ENCODE peak calls at places on chromosomes 13 and 19, in four cellular contexts. One of them, this sample, is unnamed. For H3K4me1, the result is how much of the 10 kb centered on the place peaks cover.

GRCh38 chr19:5338661-5339469 is 1.7 kb downstream of the PTPRS start:
- DNase-seq in tibial artery: no peak
- DNase-seq in foreskin keratinocyte: no peak
- DNase-seq in colonic mucosa: no peak
- DNase-seq in this sample: no peak

GRCh38 chr19:29001922-29002247 is 211.1 kb downstream of the UQCRFS1 start:
- DNase-seq in tibial artery: peak
- DNase-seq in foreskin keratinocyte: no peak
- DNase-seq in colonic mucosa: no peak
- DNase-seq in this sample: no peak

GRCh38 chr19:4456843-4457653 is 546 bp downstream of the UBXN6 start:
- DNase-seq in tibial artery: no peak
- DNase-seq in foreskin keratinocyte: peak
- DNase-seq in colonic mucosa: peak
- DNase-seq in this sample: no peak

GRCh38 chr13:48576448-48576993 is 43.6 kb upstream of the RCBTB2 start:
- DNase-seq in foreskin keratinocyte: no peak
- DNase-seq in tibial artery: no peak
- DNase-seq in colonic mucosa: no peak
- DNase-seq in this sample: no peak

GRCh38 chr19:34274827-34275625 is 20.7 kb downstream of the GARRE1 start:
- DNase-seq in colonic mucosa: no peak
- DNase-seq in foreskin keratinocyte: peak
- DNase-seq in tibial artery: no peak
- DNase-seq in this sample: no peak

GRCh38 chr13:43874512-43875092 is 4.9 kb downstream of the CCDC122 start:
- DNase-seq in colonic mucosa: no peak
- DNase-seq in tibial artery: no peak
- DNase-seq in foreskin keratinocyte: no peak
- DNase-seq in this sample: no peak

GRCh38 chr13:83452292-83452950 is 429.9 kb downstream of the SLITRK1 start:
- DNase-seq in colonic mucosa: no peak
- DNase-seq in tibial artery: no peak
- DNase-seq in foreskin keratinocyte: no peak
- DNase-seq in this sample: no peak

GRCh38 chr19:2469102-2469914 is 6.6 kb upstream of the GADD45B start:
- DNase-seq in tibial artery: no peak
- DNase-seq in foreskin keratinocyte: peak
- DNase-seq in colonic mucosa: no peak
- DNase-seq in this sample: no peak

GRCh38 chr13:44021422-44021821 is 141.7 kb downstream of the LACC1 start:
- DNase-seq in colonic mucosa: no peak
- DNase-seq in foreskin keratinocyte: no peak
- DNase-seq in tibial artery: no peak
- DNase-seq in this sample: no peak

GRCh38 chr19:29715695-29716581 is 877 bp upstream of the C19orf12 start:
- DNase-seq in foreskin keratinocyte: peak
- DNase-seq in tibial artery: no peak
- DNase-seq in colonic mucosa: peak
- DNase-seq in this sample: no peak

GRCh38 chr13:101706651-101707050 is 254.2 kb downstream of the ITGBL1 start:
- DNase-seq in foreskin keratinocyte: peak
- DNase-seq in tibial artery: no peak
- DNase-seq in colonic mucosa: no peak
- DNase-seq in this sample: no peak

GRCh38 chr19:3132971-3133792 is 2.7 kb upstream of the GNA15 start:
- DNase-seq in foreskin keratinocyte: no peak
- DNase-seq in tibial artery: peak
- DNase-seq in colonic mucosa: no peak
- DNase-seq in this sample: no peak

GRCh38 chr19:45402469-45403070 is 2.3 kb downstream of the PPP1R13L start:
- DNase-seq in tibial artery: no peak
- DNase-seq in foreskin keratinocyte: peak
- DNase-seq in colonic mucosa: peak
- DNase-seq in this sample: no peak

GRCh38 chr13:28885191-28885590 is 65.1 kb downstream of the MTUS2 start:
- DNase-seq in colonic mucosa: no peak
- DNase-seq in foreskin keratinocyte: no peak
- DNase-seq in tibial artery: no peak
- DNase-seq in this sample: no peak

GRCh38 chr19:13430790-13431582 is 75.3 kb downstream of the CACNA1A start:
- DNase-seq in foreskin keratinocyte: peak
- DNase-seq in tibial artery: no peak
- DNase-seq in colonic mucosa: peak
- DNase-seq in this sample: no peak

GRCh38 chr13:67736646-67737420 is 506.7 kb upstream of the PCDH9 start:
- DNase-seq in tibial artery: no peak
- DNase-seq in colonic mucosa: peak
- DNase-seq in foreskin keratinocyte: no peak
- DNase-seq in this sample: no peak

GRCh38 chr13:71213252-71213821 is 653.7 kb downstream of the DACH1 start:
- DNase-seq in colonic mucosa: no peak
- DNase-seq in foreskin keratinocyte: no peak
- DNase-seq in tibial artery: no peak
- DNase-seq in this sample: no peak

GRCh38 chr13:71219671-71220070 is 647.3 kb downstream of the DACH1 start:
- DNase-seq in tibial artery: no peak
- DNase-seq in colonic mucosa: no peak
- DNase-seq in foreskin keratinocyte: no peak
- DNase-seq in this sample: no peak

GRCh38 chr13:71217827-71218226 is 649.2 kb downstream of the DACH1 start:
- DNase-seq in colonic mucosa: no peak
- DNase-seq in foreskin keratinocyte: no peak
- DNase-seq in tibial artery: no peak
- DNase-seq in this sample: no peak

GRCh38 chr13:71218960-71219359 is 648.0 kb downstream of the DACH1 start:
- DNase-seq in foreskin keratinocyte: no peak
- DNase-seq in tibial artery: no peak
- DNase-seq in colonic mucosa: no peak
- DNase-seq in this sample: no peak
- TF ChIP-seq CTCF in foreskin keratinocyte: no peak
- TF ChIP-seq CTCF in tibial artery: no peak
- TF ChIP-seq CTCF in colonic mucosa: no peak
- TF ChIP-seq CTCF in this sample: no peak

DNA sequence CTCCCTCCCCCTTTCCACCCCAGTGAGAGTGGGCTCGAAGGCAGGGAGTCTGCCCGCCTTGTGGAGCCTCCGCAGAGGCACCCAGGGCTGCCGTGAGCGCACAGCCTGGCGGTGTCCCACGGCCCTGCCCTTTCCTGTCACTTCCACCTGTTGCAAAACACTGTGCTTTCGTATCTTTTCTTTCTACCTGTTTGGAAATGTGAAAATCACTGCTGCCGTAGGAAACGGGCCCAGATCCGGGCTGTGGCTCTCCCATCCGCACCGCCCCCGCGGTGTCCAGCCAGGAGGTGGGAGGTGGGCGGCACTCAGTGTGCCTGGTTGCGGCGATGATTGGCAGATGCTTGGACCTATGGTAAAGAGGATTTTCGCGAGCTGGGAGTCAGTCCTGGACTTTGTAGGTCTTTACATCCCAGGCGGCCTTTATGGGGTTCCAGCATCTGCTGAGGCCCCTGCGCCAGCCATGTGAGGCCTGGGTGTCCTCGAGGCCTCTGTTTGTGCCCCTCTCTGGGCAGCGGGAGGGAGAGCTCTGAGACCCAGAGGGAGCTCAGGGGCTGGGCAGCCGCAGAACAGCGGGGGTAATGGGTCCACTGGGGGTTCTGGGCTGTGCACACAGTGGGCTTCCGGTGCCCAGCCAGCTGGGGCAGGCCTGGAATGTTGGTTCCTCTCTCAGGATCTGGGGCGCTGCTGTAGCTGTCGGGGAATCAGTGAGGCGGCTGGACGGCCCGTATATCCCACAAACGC is 6.1 kb downstream of the STK11 start:
- DNase-seq in foreskin keratinocyte: no peak
- DNase-seq in tibial artery: no peak
- DNase-seq in colonic mucosa: no peak
- DNase-seq in this sample: no peak
- H3K4me1 ChIP-seq in foreskin keratinocyte: under half
- H3K4me1 ChIP-seq in tibial artery: half or more
- H3K4me1 ChIP-seq in colonic mucosa: under half
- H3K4me1 ChIP-seq in this sample: half or more

DNA sequence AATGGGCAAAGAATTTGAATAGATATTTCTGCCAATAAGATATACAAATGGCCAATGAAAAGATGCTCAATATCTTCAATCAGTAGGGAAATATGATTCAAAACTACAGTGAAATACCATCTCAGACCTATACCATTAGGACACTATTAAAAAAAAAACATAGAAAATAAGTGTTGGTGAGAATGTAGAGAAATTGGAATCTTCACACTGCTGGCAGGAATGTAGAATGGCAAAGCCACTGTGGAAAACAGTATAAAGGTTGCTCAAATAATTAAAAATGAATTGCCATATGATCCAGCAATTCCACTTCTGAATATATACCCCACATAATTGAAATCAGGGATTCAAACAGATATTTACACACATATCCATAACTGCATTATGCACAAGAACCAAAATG is 88.1 kb upstream of the STARD13 start:
- DNase-seq in tibial artery: no peak
- DNase-seq in foreskin keratinocyte: no peak
- DNase-seq in colonic mucosa: no peak
- DNase-seq in this sample: no peak
- TF ChIP-seq CTCF in tibial artery: no peak
- TF ChIP-seq CTCF in foreskin keratinocyte: no peak
- TF ChIP-seq CTCF in colonic mucosa: no peak
- TF ChIP-seq CTCF in this sample: no peak

GRCh38 chr19:58056261-58056660 is 2.8 kb upstream of the ZNF135 start:
- DNase-seq in colonic mucosa: no peak
- DNase-seq in foreskin keratinocyte: no peak
- DNase-seq in tibial artery: no peak
- DNase-seq in this sample: no peak

GRCh38 chr19:58056861-58057260 is 2.2 kb upstream of the ZNF135 start:
- DNase-seq in tibial artery: no peak
- DNase-seq in foreskin keratinocyte: no peak
- DNase-seq in colonic mucosa: no peak
- DNase-seq in this sample: no peak

GRCh38 chr19:58054792-58055482 is 4.1 kb upstream of the ZNF135 start:
- DNase-seq in colonic mucosa: no peak
- DNase-seq in tibial artery: no peak
- DNase-seq in foreskin keratinocyte: no peak
- DNase-seq in this sample: no peak

GRCh38 chr19:58053480-58054156 is 5.5 kb upstream of the ZNF135 start:
- DNase-seq in foreskin keratinocyte: no peak
- DNase-seq in colonic mucosa: no peak
- DNase-seq in tibial artery: no peak
- DNase-seq in this sample: no peak

GRCh38 chr19:58055483-58055874 is 3.6 kb upstream of the ZNF135 start:
- DNase-seq in foreskin keratinocyte: no peak
- DNase-seq in colonic mucosa: no peak
- DNase-seq in tibial artery: no peak
- DNase-seq in this sample: no peak
- H3K4me1 ChIP-seq in foreskin keratinocyte: under half
- H3K4me1 ChIP-seq in colonic mucosa: under half
- H3K4me1 ChIP-seq in tibial artery: under half
- H3K4me1 ChIP-seq in this sample: under half

GRCh38 chr13:91601273-91601672 is 202.9 kb downstream of the GPC5 start:
- DNase-seq in foreskin keratinocyte: no peak
- DNase-seq in colonic mucosa: no peak
- DNase-seq in tibial artery: no peak
- DNase-seq in this sample: no peak

GRCh38 chr13:91595677-91596076 is 197.3 kb downstream of the GPC5 start:
- DNase-seq in foreskin keratinocyte: no peak
- DNase-seq in tibial artery: no peak
- DNase-seq in colonic mucosa: no peak
- DNase-seq in this sample: no peak

GRCh38 chr13:91596832-91597231 is 198.4 kb downstream of the GPC5 start:
- DNase-seq in tibial artery: no peak
- DNase-seq in colonic mucosa: no peak
- DNase-seq in foreskin keratinocyte: no peak
- DNase-seq in this sample: no peak

GRCh38 chr13:91601807-91602206 is 203.4 kb downstream of the GPC5 start:
- DNase-seq in tibial artery: no peak
- DNase-seq in colonic mucosa: no peak
- DNase-seq in foreskin keratinocyte: no peak
- DNase-seq in this sample: no peak

DNA sequence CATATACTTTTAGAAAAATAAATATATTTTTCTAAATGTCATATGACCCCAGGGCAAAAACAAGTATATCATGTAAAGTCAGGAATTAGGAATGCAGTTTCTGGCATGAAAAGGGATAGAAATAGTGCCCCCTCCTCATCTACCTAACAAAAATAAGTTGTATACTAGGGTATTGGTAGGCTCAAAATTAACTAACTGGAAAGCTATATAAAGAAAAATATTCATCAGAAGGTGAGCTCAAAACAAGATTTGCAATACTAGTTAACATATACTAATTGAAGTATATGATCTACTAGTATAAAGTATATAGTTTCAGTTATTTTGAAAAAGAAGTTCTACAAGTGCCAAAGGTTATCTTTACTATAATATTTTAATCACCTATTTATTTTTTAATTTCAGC is 200.2 kb downstream of the GPC5 start:
- DNase-seq in foreskin keratinocyte: no peak
- DNase-seq in colonic mucosa: no peak
- DNase-seq in tibial artery: no peak
- DNase-seq in this sample: no peak
- TF ChIP-seq CTCF in foreskin keratinocyte: no peak
- TF ChIP-seq CTCF in colonic mucosa: no peak
- TF ChIP-seq CTCF in tibial artery: no peak
- TF ChIP-seq CTCF in this sample: no peak

GRCh38 chr13:52452470-52452869 is 2.0 kb upstream of the VPS36 start:
- DNase-seq in foreskin keratinocyte: peak
- DNase-seq in colonic mucosa: no peak
- DNase-seq in tibial artery: no peak
- DNase-seq in this sample: no peak
- H3K4me1 ChIP-seq in foreskin keratinocyte: under half
- H3K4me1 ChIP-seq in colonic mucosa: under half
- H3K4me1 ChIP-seq in tibial artery: under half
- H3K4me1 ChIP-seq in this sample: half or more

GRCh38 chr19:47540748-47541147 is 25.9 kb upstream of the NAPA start:
- DNase-seq in colonic mucosa: no peak
- DNase-seq in foreskin keratinocyte: no peak
- DNase-seq in tibial artery: no peak
- DNase-seq in this sample: no peak
- TF ChIP-seq CTCF in colonic mucosa: no peak
- TF ChIP-seq CTCF in foreskin keratinocyte: peak
- TF ChIP-seq CTCF in tibial artery: peak
- TF ChIP-seq CTCF in this sample: no peak

DNA sequence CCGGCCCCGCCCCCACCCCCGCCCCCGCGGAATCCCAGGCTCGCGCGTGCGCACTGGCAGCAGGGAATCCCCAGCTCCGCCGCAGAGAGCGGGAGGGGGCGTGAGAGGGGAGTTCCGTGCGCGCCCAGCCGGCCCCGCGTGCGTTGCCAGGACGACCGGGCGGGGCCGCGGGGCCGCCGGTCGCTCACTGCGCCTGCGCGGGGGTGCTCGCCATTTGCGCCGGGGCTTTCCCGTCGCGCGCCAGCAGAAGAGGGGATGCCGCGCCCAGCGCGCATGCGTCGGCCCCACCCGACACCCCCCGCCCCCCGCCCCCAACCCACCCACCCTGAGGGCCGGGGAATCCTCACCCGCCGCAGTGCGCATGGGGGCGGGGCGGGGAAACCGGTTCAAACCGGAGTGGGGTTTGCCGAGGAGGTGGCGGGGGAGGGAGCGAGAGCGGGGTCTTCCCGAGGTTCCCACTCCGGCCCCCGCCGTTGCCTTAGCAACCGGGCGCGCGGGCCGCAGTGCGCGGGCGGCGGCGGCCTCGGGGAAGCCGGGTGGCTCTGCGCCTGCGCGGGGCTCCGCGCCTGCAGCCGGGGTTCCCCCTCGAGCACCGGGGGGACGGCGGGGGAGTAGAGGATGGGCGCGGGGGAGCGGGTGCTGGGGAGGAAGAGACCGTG is 15.1 kb downstream of the CCDC124 start:
- DNase-seq in foreskin keratinocyte: peak
- DNase-seq in tibial artery: peak
- DNase-seq in colonic mucosa: peak
- DNase-seq in this sample: peak
- H3K4me1 ChIP-seq in foreskin keratinocyte: under half
- H3K4me1 ChIP-seq in tibial artery: under half
- H3K4me1 ChIP-seq in colonic mucosa: under half
- H3K4me1 ChIP-seq in this sample: half or more